ENCODE peak calls at places on chromosomes 5 and 9, in eight cellular contexts. V is kidney; D is aorta; E is right atrium auricular region; J is GM23248; N is neuronal stem cell; A is HCT116; C is naive thymus-derived CD4-positive, alpha-beta T cell. L is an unnamed sample. For H3K4me1, the result is how much of the 10 kb centered on the place peaks cover.

GRCh38 chr5:57598097-57598496 is 115.5 kb upstream of the ACTBL2 start:
- DNase-seq in V (no peak), D (no peak), E (no peak), J (no peak), N (no peak), A (no peak), C (no peak), L (no peak)

GRCh38 chr5:156474251-156474650 is 147.3 kb downstream of the SGCD start:
- DNase-seq in V (no peak), D (peak), E (peak), J (peak), N (no peak), A (no peak), C (no peak), L (no peak)

GRCh38 chr5:24363789-24364534 is 280.8 kb downstream of the CDH10 start:
- DNase-seq in V (no peak), D (no peak), E (no peak), J (no peak), N (no peak), A (no peak), C (no peak), L (no peak)

GRCh38 chr5:149563461-149563860 is 12.2 kb upstream of the CSNK1A1 start:
- DNase-seq in V (no peak), D (no peak), E (no peak), J (peak), N (no peak), A (no peak), C (no peak), L (no peak)

GRCh38 chr9:126346031-126346430 is 19.4 kb downstream of the MVB12B start:
- DNase-seq in V (no peak), D (no peak), E (no peak), J (no peak), N (no peak), A (no peak), C (no peak), L (no peak)

GRCh38 chr9:120439147-120439546 is 140.8 kb downstream of the CDK5RAP2 start:
- DNase-seq in V (no peak), D (no peak), E (no peak), J (peak), N (peak), A (no peak), C (no peak), L (no peak)

GRCh38 chr9:132749316-132749715 is 79.1 kb downstream of the GTF3C4 start:
- DNase-seq in V (peak), D (no peak), E (no peak), J (no peak), N (no peak), A (no peak), C (no peak), L (no peak)

GRCh38 chr5:151413800-151414199 is 33.6 kb upstream of the SLC36A1 start:
- DNase-seq in V (no peak), D (no peak), E (no peak), J (no peak), N (no peak), A (no peak), C (no peak), L (no peak)

GRCh38 chr5:73506459-73506955 is 8.3 kb downstream of the BTF3 start:
- DNase-seq in V (no peak), D (no peak), E (no peak), J (no peak), N (no peak), A (no peak), C (no peak), L (no peak)

GRCh38 chr9:72911816-72912215 is 41.0 kb downstream of the ALDH1A1 start:
- DNase-seq in V (no peak), D (no peak), E (no peak), J (no peak), N (no peak), A (no peak), C (no peak), L (no peak)

GRCh38 chr9:97468658-97469448 is 32.6 kb upstream of the TMOD1 start:
- DNase-seq in V (peak), D (peak), E (peak), J (peak), N (peak), A (peak), C (peak), L (no peak)

GRCh38 chr9:17005085-17005484 is 129.8 kb upstream of the CNTLN start:
- DNase-seq in V (peak), D (peak), E (peak), J (peak), N (no peak), A (no peak), C (no peak), L (no peak)

GRCh38 chr5:134577022-134577795 is 51.7 kb downstream of the JADE2 start:
- DNase-seq in V (peak), D (peak), E (no peak), J (peak), N (no peak), A (no peak), C (no peak), L (no peak)

GRCh38 chr9:15298362-15298761 is 8.7 kb downstream of the TTC39B start:
- DNase-seq in V (no peak), D (no peak), E (no peak), J (no peak), N (no peak), A (no peak), C (no peak), L (no peak)

GRCh38 chr9:96436456-96437126 is 13.4 kb upstream of the HABP4 start:
- DNase-seq in V (no peak), D (no peak), E (no peak), J (no peak), N (no peak), A (no peak), C (no peak), L (no peak)

DNA sequence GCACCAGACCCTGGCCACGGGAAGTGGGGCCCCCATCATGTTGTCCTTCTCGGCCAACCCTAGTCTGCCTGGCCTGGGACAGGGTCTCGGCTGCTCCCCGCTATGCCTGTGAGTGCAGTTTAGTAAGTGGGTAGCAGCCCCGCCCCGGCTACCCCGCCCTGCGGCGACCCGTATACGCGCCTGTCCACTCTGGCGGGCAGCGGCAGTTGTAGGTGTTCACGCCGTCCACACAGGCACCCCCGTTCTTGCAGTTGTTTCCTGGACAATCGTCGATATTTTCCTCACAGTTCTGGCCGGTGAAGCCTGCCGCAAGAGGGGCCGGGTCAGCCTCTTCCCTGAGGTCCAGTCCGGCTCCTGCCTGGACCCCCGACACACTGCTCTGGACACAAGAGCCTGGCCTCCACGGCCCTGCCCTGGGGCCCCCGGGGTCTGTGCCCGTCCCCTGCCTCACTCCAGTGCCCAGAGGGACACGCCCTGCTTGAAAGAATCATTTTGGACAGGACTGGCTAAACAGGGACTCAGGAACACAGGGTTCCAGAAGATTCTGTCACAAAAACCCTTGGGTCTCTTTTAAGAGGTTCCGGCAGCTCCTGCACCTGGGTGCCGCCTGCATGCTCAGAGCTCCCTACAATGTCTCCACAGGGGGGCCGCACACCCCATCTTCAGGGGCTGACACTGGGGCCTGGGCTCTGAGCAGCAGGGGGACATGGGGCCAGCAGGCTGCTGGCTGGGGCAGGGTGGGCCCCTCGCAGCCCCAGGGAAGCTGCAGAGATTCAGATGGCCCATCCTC is 26.4 kb downstream of the NOTCH1 start:
- DNase-seq in V (no peak), D (no peak), E (no peak), J (no peak), N (no peak), A (no peak), C (no peak), L (no peak)
- H3K4me1 ChIP-seq in V (under half), D (under half), E (under half), J (under half), N (under half), A (under half), C (under half), L (under half)

GRCh38 chr9:116285320-116285719 is 131.7 kb downstream of the PAPPA start:
- DNase-seq in V (no peak), D (no peak), E (no peak), J (no peak), N (no peak), A (no peak), C (no peak), L (no peak)

GRCh38 chr9:116280529-116280928 is 126.9 kb downstream of the PAPPA start:
- DNase-seq in V (no peak), D (no peak), E (no peak), J (no peak), N (no peak), A (no peak), C (no peak), L (peak)

GRCh38 chr9:116279230-116279629 is 125.6 kb downstream of the PAPPA start:
- DNase-seq in V (no peak), D (no peak), E (no peak), J (no peak), N (peak), A (no peak), C (no peak), L (no peak)

GRCh38 chr9:116284518-116284917 is 130.9 kb downstream of the PAPPA start:
- DNase-seq in V (no peak), D (no peak), E (no peak), J (no peak), N (no peak), A (no peak), C (no peak), L (no peak)

DNA sequence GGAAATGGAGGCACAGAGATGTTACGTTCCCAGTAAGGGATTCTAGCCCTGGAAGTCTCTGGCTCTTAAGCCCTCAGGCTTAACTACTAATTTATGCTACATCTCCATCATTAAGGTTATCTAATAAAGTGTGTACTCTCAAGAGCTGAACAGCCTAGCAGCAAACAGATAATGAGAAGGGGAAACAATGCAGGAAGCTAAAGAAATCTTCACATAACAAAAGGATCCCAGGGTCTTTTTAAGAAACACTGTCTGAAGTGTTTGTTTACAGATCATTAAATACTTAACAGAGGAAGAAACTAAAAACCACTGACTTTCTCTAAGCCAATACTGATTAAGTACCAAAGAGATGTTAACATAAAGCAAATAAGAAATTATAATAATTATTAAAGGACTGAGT is 129.0 kb downstream of the PAPPA start:
- DNase-seq in V (no peak), D (no peak), E (no peak), J (no peak), N (peak), A (no peak), C (no peak), L (no peak)
- H3K4me1 ChIP-seq in V (under half), D (under half), E (under half), J (under half), N (under half), A (under half), C (under half), L (under half)

GRCh38 chr5:178532236-178532635 is 58.0 kb downstream of the COL23A1 start:
- DNase-seq in V (peak), D (peak), E (no peak), J (no peak), N (no peak), A (no peak), C (no peak), L (no peak)
- H3K4me1 ChIP-seq in V (under half), D (under half), E (under half), J (under half), N (under half), A (under half), C (under half), L (under half)

GRCh38 chr9:100715100-100715379 is 137.2 kb downstream of the CAVIN4 start:
- DNase-seq in V (no peak), D (no peak), E (no peak), J (no peak), N (no peak), A (no peak), C (no peak), L (no peak)
- H3K4me1 ChIP-seq in V (under half), D (under half), E (under half), J (under half), N (under half), A (under half), C (under half), L (under half)

GRCh38 chr5:14188778-14189177 is 45.6 kb downstream of the TRIO start:
- DNase-seq in V (no peak), D (no peak), E (no peak), J (no peak), N (no peak), A (no peak), C (no peak), L (no peak)
- H3K4me1 ChIP-seq in V (under half), D (under half), E (under half), J (half or more), N (under half), A (half or more), C (under half), L (half or more)

GRCh38 chr5:169760229-169760628 is 123.2 kb downstream of the DOCK2 start:
- DNase-seq in V (no peak), D (no peak), E (no peak), J (no peak), N (no peak), A (no peak), C (no peak), L (no peak)
- H3K4me1 ChIP-seq in V (under half), D (under half), E (under half), J (under half), N (under half), A (under half), C (under half), L (under half)

GRCh38 chr5:119177226-119177625 is 106.3 kb downstream of the DMXL1 start:
- DNase-seq in V (no peak), D (no peak), E (no peak), J (no peak), N (no peak), A (no peak), C (no peak), L (no peak)
- H3K4me1 ChIP-seq in V (under half), D (under half), E (under half), J (under half), N (under half), A (under half), C (under half), L (under half)

GRCh38 chr5:123690821-123691220 is 178.8 kb downstream of the CSNK1G3 start:
- DNase-seq in V (no peak), D (no peak), E (no peak), J (peak), N (no peak), A (no peak), C (no peak), L (no peak)
- H3K4me1 ChIP-seq in V (under half), D (under half), E (under half), J (under half), N (under half), A (under half), C (under half), L (under half)

L was measured in keratinocyte.